ENCODE peak calls at places on chromosomes 13 and 19, in seven cellular contexts. Y, V, F, N, B, Z and T are unnamed samples.

GRCh38 chr13:101144808-101145419 is 271.4 kb downstream of the NALCN start:
- DNase-seq in Y (peak; percentile 28), V (peak; percentile 32), F (peak; percentile 33), N (peak; percentile 29), B (peak; percentile 1), Z (peak; percentile 54), T (peak; percentile 32)

GRCh38 chr13:95641961-95642621 is 2.4 kb downstream of the DZIP1 start:
- DNase-seq in Y (peak; percentile 17), V (no peak), F (no peak), N (peak; percentile 34), B (no peak), Z (peak; percentile 70), T (no peak)

GRCh38 chr19:1944916-1945561 is 4.1 kb downstream of the CSNK1G2 start:
- DNase-seq in Y (no peak), V (no peak), F (no peak), N (no peak), B (no peak), Z (no peak), T (no peak)

GRCh38 chr19:45079063-45079910 is at the start of gene GEMIN7:
- DNase-seq in Y (peak; percentile 84), V (peak; percentile 77), F (peak; percentile 67), N (peak; percentile 84), B (peak; percentile 71), Z (peak; percentile 93), T (peak; percentile 67)

GRCh38 chr13:52650731-52651130 is 1.9 kb upstream of the SUGT1 start:
- DNase-seq in Y (no peak), V (no peak), F (no peak), N (no peak), B (no peak), Z (peak; percentile 23), T (no peak)

GRCh38 chr19:29964171-29964570 is 22.1 kb downstream of the URI1 start:
- DNase-seq in Y (no peak), V (no peak), F (no peak), N (no peak), B (no peak), Z (no peak), T (no peak)

GRCh38 chr19:5880604-5881078 is 10.3 kb upstream of the FUT5 start:
- DNase-seq in Y (no peak), V (no peak), F (peak; percentile 53), N (no peak), B (no peak), Z (no peak), T (no peak)

GRCh38 chr13:108283110-108283509 is 13.6 kb downstream of the TNFSF13B start:
- DNase-seq in Y (no peak), V (no peak), F (no peak), N (no peak), B (no peak), Z (no peak), T (no peak)

GRCh38 chr19:4909172-4909896 is at the start of gene UHRF1:
- DNase-seq in Y (peak; percentile 83), V (no peak), F (peak; percentile 51), N (peak; percentile 86), B (no peak), Z (peak; percentile 77), T (no peak)

GRCh38 chr19:33171916-33172359 is 22.2 kb upstream of the LRP3 start:
- DNase-seq in Y (no peak), V (no peak), F (no peak), N (no peak), B (no peak), Z (no peak), T (no peak)

GRCh38 chr19:33740811-33741396 is 55.8 kb upstream of the KCTD15 start:
- DNase-seq in Y (peak; percentile 17), V (no peak), F (peak; percentile 51), N (no peak), B (no peak), Z (peak; percentile 58), T (no peak)

GRCh38 chr19:343451-343931 is 1.1 kb downstream of the MIER2 start:
- DNase-seq in Y (no peak), V (no peak), F (peak; percentile 41), N (no peak), B (no peak), Z (no peak), T (no peak)

GRCh38 chr13:112056284-112056727 is 10.6 kb upstream of the SOX1 start:
- DNase-seq in Y (no peak), V (no peak), F (no peak), N (peak; percentile 38), B (no peak), Z (peak; percentile 63), T (no peak)

GRCh38 chr19:16135410-16136127 is 7.9 kb upstream of the HSH2D start:
- DNase-seq in Y (no peak), V (no peak), F (no peak), N (no peak), B (no peak), Z (no peak), T (no peak)

GRCh38 chr13:113433391-113433916 is 19.8 kb downstream of the ADPRHL1 start:
- DNase-seq in Y (no peak), V (no peak), F (no peak), N (no peak), B (no peak), Z (no peak), T (no peak)

GRCh38 chr19:55255618-55256423 is 3.0 kb downstream of the PPP6R1 start:
- DNase-seq in Y (peak; percentile 86), V (peak; percentile 20), F (no peak), N (peak; percentile 58), B (no peak), Z (no peak), T (peak; percentile 38)

GRCh38 chr19:22604571-22605274 is 29.4 kb upstream of the ZNF492 start:
- DNase-seq in Y (no peak), V (no peak), F (no peak), N (no peak), B (no peak), Z (no peak), T (no peak)

GRCh38 chr13:101868585-101869469 is 416.4 kb downstream of the ITGBL1 start:
- DNase-seq in Y (no peak), V (no peak), F (no peak), N (no peak), B (no peak), Z (no peak), T (no peak)

GRCh38 chr19:29260477-29261317 is 47.7 kb upstream of the UQCRFS1 start:
- DNase-seq in Y (peak; percentile 51), V (no peak), F (no peak), N (no peak), B (no peak), Z (no peak), T (no peak)

GRCh38 chr13:94268661-94269060 is 210.8 kb downstream of the DCT start:
- DNase-seq in Y (no peak), V (no peak), F (no peak), N (no peak), B (no peak), Z (no peak), T (no peak)

GRCh38 chr19:54364775-54365257 is at the start of gene LAIR1:
- DNase-seq in Y (peak; percentile 78), V (peak; percentile 48), F (no peak), N (no peak), B (no peak), Z (no peak), T (peak; percentile 28)

GRCh38 chr13:33355470-33355869 is 69.9 kb upstream of the STARD13 start:
- DNase-seq in Y (no peak), V (no peak), F (no peak), N (no peak), B (no peak), Z (no peak), T (no peak)

GRCh38 chr19:23823952-23824389 is 65.3 kb upstream of the ZNF681 start:
- DNase-seq in Y (peak; percentile 54), V (peak; percentile 3), F (no peak), N (no peak), B (no peak), Z (no peak), T (no peak)

GRCh38 chr19:56727731-56728130 is 56.2 kb upstream of the ZNF835 start:
- DNase-seq in Y (no peak), V (no peak), F (no peak), N (no peak), B (no peak), Z (peak; percentile 55), T (no peak)

GRCh38 chr19:1615156-1615765 is 10.0 kb upstream of the UQCR11 start:
- DNase-seq in Y (no peak), V (no peak), F (no peak), N (no peak), B (no peak), Z (no peak), T (no peak)

GRCh38 chr19:35828694-35829301 is 16.2 kb upstream of the PRODH2 start:
- DNase-seq in Y (peak; percentile 75), V (peak; percentile 36), F (peak; percentile 50), N (no peak), B (no peak), Z (peak; percentile 44), T (peak; percentile 30)

GRCh38 chr19:2394054-2394668 is 33.2 kb downstream of the TIMM13 start:
- DNase-seq in Y (peak; percentile 68), V (no peak), F (no peak), N (peak; percentile 70), B (no peak), Z (no peak), T (no peak)

GRCh38 chr13:109400192-109400591 is 386.2 kb downstream of the IRS2 start:
- DNase-seq in Y (no peak), V (no peak), F (no peak), N (no peak), B (no peak), Z (no peak), T (no peak)

GRCh38 chr19:46725859-46726393 is 9.0 kb upstream of the PRKD2 start:
- DNase-seq in Y (no peak), V (no peak), F (no peak), N (no peak), B (no peak), Z (no peak), T (no peak)

GRCh38 chr19:708154-709141 is at the start of gene PALM:
- DNase-seq in Y (no peak), V (no peak), F (no peak), N (no peak), B (no peak), Z (peak; percentile 76), T (no peak)